ENCODE peak calls at places on chromosomes 13 and 19, in ten cellular contexts. C is NCI-H2107; W is fibroblast of lung; O is T-cell; K is H4; B is central memory CD4-positive, alpha-beta T cell; X is endothelial cell of umbilical vein; L is stimulated activated CD4-positive, alpha-beta T cell treated with anti-CD3 and anti-CD28 coated beads, TNF-alpha, amount 100 ng/mL, for 48 hours; U is activated CD4-positive, CD25-positive, alpha-beta regulatory T cell; H is substantia nigra. F is an unnamed sample.

GRCh38 chr13:65660696-65661095 is 1569.4 kb downstream of the PCDH9 start:
- DNase-seq in K (no peak), W (peak; percentile 42), L (no peak), B (no peak), H (no peak), O (no peak), X (no peak), U (no peak), C (no peak), F (no peak)

GRCh38 chr19:5126498-5127223 is 157.7 kb downstream of the KDM4B start:
- DNase-seq in X (no peak), C (no peak), L (no peak), U (no peak), O (no peak), W (no peak), B (no peak), K (no peak), H (no peak), F (no peak)

GRCh38 chr19:2050349-2050990 is 574 bp downstream of the MKNK2 start:
- DNase-seq in O (no peak), L (no peak), H (no peak), K (no peak), U (no peak), B (no peak), W (no peak), X (no peak), C (no peak), F (no peak)

GRCh38 chr19:47122359-47123335 is 8.0 kb upstream of the SAE1 start:
- DNase-seq in U (no peak), K (peak; percentile 61), L (no peak), O (no peak), H (no peak), C (no peak), X (no peak), W (peak; percentile 52), B (no peak), F (no peak)

GRCh38 chr13:93169980-93170379 is 56.6 kb upstream of the GPC6 start:
- DNase-seq in C (no peak), O (no peak), U (no peak), X (no peak), H (no peak), W (peak; percentile 47), L (no peak), K (no peak), B (no peak), F (no peak)

GRCh38 chr13:41603917-41604316 is 146.6 kb downstream of the RGCC start:
- DNase-seq in W (peak; percentile 66), U (no peak), K (peak; percentile 35), H (no peak), L (no peak), B (no peak), C (no peak), O (no peak), X (peak; percentile 69), F (no peak)

GRCh38 chr19:18726846-18727245 is 43.4 kb downstream of the CRTC1 start:
- DNase-seq in W (no peak), H (no peak), O (no peak), B (no peak), C (no peak), U (no peak), X (no peak), L (no peak), K (no peak), F (no peak)

GRCh38 chr19:35715981-35716734 is 1.6 kb upstream of the KMT2B start:
- DNase-seq in L (no peak), W (no peak), O (no peak), B (no peak), C (no peak), K (no peak), X (no peak), H (peak; percentile 71), U (no peak), F (peak; percentile 68)

GRCh38 chr13:84668637-84669036 is 786.4 kb upstream of the SLITRK1 start:
- DNase-seq in U (no peak), X (no peak), C (no peak), B (no peak), O (no peak), K (no peak), L (no peak), H (no peak), W (no peak), F (no peak)

GRCh38 chr19:35224681-35225604 is 3.6 kb downstream of the FAM187B start:
- DNase-seq in U (no peak), L (no peak), K (no peak), W (no peak), X (no peak), O (no peak), C (no peak), H (no peak), B (no peak), F (no peak)

GRCh38 chr19:57560049-57560491 is 407 bp upstream of the ZNF550 start:
- DNase-seq in H (no peak), X (no peak), B (no peak), C (no peak), L (no peak), W (peak; percentile 72), U (no peak), K (no peak), O (no peak), F (no peak)

GRCh38 chr13:80704369-80704768 is 363.4 kb upstream of the SPRY2 start:
- DNase-seq in C (no peak), H (no peak), W (no peak), X (no peak), U (no peak), L (no peak), O (no peak), B (no peak), K (no peak), F (no peak)

GRCh38 chr19:18940791-18941627 is at the start of gene HOMER3:
- DNase-seq in O (peak; percentile 59), B (peak; percentile 65), C (peak; percentile 19), X (peak; percentile 20), U (peak; percentile 67), W (peak; percentile 56), L (peak; percentile 75), H (peak; percentile 74), K (no peak), F (peak; percentile 96)

GRCh38 chr19:13091400-13092161 is 11.1 kb downstream of the LYL1 start:
- DNase-seq in W (peak; percentile 86), X (peak; percentile 93), C (no peak), B (no peak), H (peak; percentile 83), K (peak; percentile 50), U (no peak), L (no peak), O (no peak), F (peak; percentile 85)

GRCh38 chr13:108156749-108157148 is 58.6 kb downstream of the LIG4 start:
- DNase-seq in H (no peak), W (no peak), L (no peak), B (no peak), C (no peak), K (no peak), O (no peak), U (no peak), X (no peak), F (no peak)

GRCh38 chr19:52599241-52599640 is 29.2 kb downstream of the ZNF701 start:
- DNase-seq in C (no peak), B (no peak), L (no peak), U (no peak), O (no peak), W (no peak), X (no peak), H (no peak), K (no peak), F (no peak)

GRCh38 chr13:90400372-90400771 is 947.1 kb upstream of the MIR17HG start:
- DNase-seq in B (no peak), L (no peak), C (no peak), K (no peak), W (no peak), X (no peak), U (no peak), O (no peak), H (no peak), F (no peak)

GRCh38 chr19:39166571-39167391 is 30.0 kb upstream of the NCCRP1 start:
- DNase-seq in X (no peak), K (no peak), U (no peak), W (peak; percentile 21), C (no peak), H (peak; percentile 24), B (no peak), L (no peak), O (no peak), F (no peak)

GRCh38 chr19:17665058-17665457 is 23.1 kb downstream of the UNC13A start:
- DNase-seq in W (no peak), H (no peak), B (no peak), X (no peak), K (no peak), U (no peak), C (no peak), L (no peak), O (no peak), F (no peak)

GRCh38 chr13:77779461-77780272 is 82.2 kb downstream of the SLAIN1 start:
- DNase-seq in C (peak; percentile 2), X (peak; percentile 86), U (no peak), O (no peak), B (peak; percentile 14), W (peak; percentile 88), H (peak; percentile 42), L (peak; percentile 11), K (peak; percentile 26), F (peak; percentile 12)

GRCh38 chr13:77729502-77730221 is 32.2 kb downstream of the SLAIN1 start:
- DNase-seq in L (peak; percentile 25), W (no peak), U (no peak), C (no peak), B (no peak), X (no peak), K (no peak), H (peak; percentile 27), O (no peak), F (no peak)

GRCh38 chr13:31208554-31209122 is 8.9 kb downstream of the B3GLCT start:
- DNase-seq in U (no peak), O (no peak), X (no peak), W (no peak), K (no peak), H (no peak), L (no peak), C (no peak), B (no peak), F (no peak)

GRCh38 chr13:107066355-107066754 is 498.4 kb upstream of the ARGLU1 start:
- DNase-seq in B (no peak), K (no peak), L (no peak), H (no peak), W (peak; percentile 59), C (no peak), O (no peak), U (no peak), X (no peak), F (no peak)

GRCh38 chr19:15283141-15283885 is 49.0 kb downstream of the BRD4 start:
- DNase-seq in U (no peak), B (no peak), O (no peak), H (no peak), L (no peak), X (no peak), C (no peak), W (peak; percentile 82), K (no peak), F (no peak)

F was measured in frontal cortex.